ENCODE peak calls at places on chromosomes 4 and X, in four cellular contexts. Y is neural crest cell; N is activated T-cell treated with anti-CD3 and anti-CD28 coated beads, Interleukin-2, amount 50 U/mL, for 72 hours; E is posterior vena cava. B is an unnamed sample.

GRCh38 chr4:182917182-182918043 is at the start of gene DCTD:
- DNase-seq in Y (peak), N (peak), E (peak), B (peak)

GRCh38 chr4:1245481-1246051 is 3.4 kb downstream of the CTBP1 start:
- DNase-seq in E (peak), N (no peak), Y (no peak), B (peak)

GRCh38 chr4:94452476-94453300 is 946 bp downstream of the PDLIM5 start:
- DNase-seq in N (peak), Y (peak), E (peak), B (peak)

GRCh38 chr4:156774422-156774821 is 197.2 kb downstream of the PDGFC start:
- DNase-seq in Y (no peak), N (no peak), E (no peak), B (peak)

GRCh38 chrX:5958523-5958922 is 270.1 kb downstream of the NLGN4X start:
- DNase-seq in Y (no peak), N (no peak), E (no peak), B (no peak)

GRCh38 chr4:90103991-90104390 is 23.2 kb upstream of the CCSER1 start:
- DNase-seq in Y (no peak), N (no peak), E (no peak), B (no peak)

GRCh38 chr4:152448038-152448437 is 87.9 kb downstream of the FBXW7 start:
- DNase-seq in E (no peak), Y (no peak), N (no peak), B (no peak)

GRCh38 chr4:15712214-15712613 is 9.3 kb downstream of the BST1 start:
- DNase-seq in Y (no peak), E (no peak), N (no peak), B (no peak)

GRCh38 chrX:132022115-132022862 is 813 bp upstream of the STK26 start:
- DNase-seq in N (no peak), E (no peak), Y (no peak), B (peak)

GRCh38 chrX:107752714-107753113 is 22.9 kb downstream of the TSC22D3 start:
- DNase-seq in E (no peak), N (no peak), Y (no peak), B (no peak)

GRCh38 chrX:120561634-120562568 is 1.1 kb upstream of the CUL4B start:
- DNase-seq in E (no peak), Y (no peak), N (no peak), B (no peak)

GRCh38 chr4:108120789-108121188 is 47.9 kb downstream of the LEF1 start:
- DNase-seq in N (no peak), E (no peak), Y (no peak), B (no peak)

GRCh38 chrX:110287605-110288004 is 30.3 kb downstream of the AMMECR1 start:
- DNase-seq in E (no peak), N (no peak), Y (no peak), B (no peak)

GRCh38 chrX:115592997-115593734 is 32.2 kb downstream of the PLS3 start:
- DNase-seq in E (no peak), Y (no peak), N (no peak), B (no peak)

GRCh38 chr4:19329631-19330030 is 922.1 kb upstream of the SLIT2 start:
- DNase-seq in N (no peak), Y (no peak), E (no peak), B (no peak)

GRCh38 chr4:140644470-140645185 is 75.9 kb upstream of the UCP1 start:
- DNase-seq in N (no peak), E (no peak), Y (no peak), B (no peak)

GRCh38 chr4:76546282-76547166 is 111.5 kb downstream of the SHROOM3 start:
- DNase-seq in Y (no peak), N (no peak), E (no peak), B (no peak)

GRCh38 chr4:166657261-166657660 is 577.0 kb downstream of the SPOCK3 start:
- DNase-seq in Y (no peak), N (no peak), E (no peak), B (no peak)

GRCh38 chrX:63350551-63350950 is 581 bp downstream of the SPIN4 start:
- DNase-seq in Y (no peak), E (no peak), N (peak), B (no peak)

GRCh38 chrX:140933874-140934655 is 68.3 kb upstream of the SPANXB1 start:
- DNase-seq in E (no peak), Y (no peak), N (no peak), B (no peak)

GRCh38 chr4:181810658-181811057 is 432.5 kb upstream of the TENM3 start:
- DNase-seq in N (no peak), Y (no peak), E (no peak), B (no peak)